ENCODE peak calls at places on chromosomes 7 and 10, in ten cellular contexts. Q is GM06990, P is HFFc6, K is right lobe of liver, U is hepatocyte, R is heart right ventricle, C is fibroblast of mammary gland, E is mucosa of descending colon, I is B cell, O is HL-60. J is an unnamed sample.

GRCh38 chr7:81769891-81770818 is at the start of gene HGF:
- DNase-seq in I (no peak), R (peak), C (peak), P (peak), Q (no peak), O (peak), E (peak), U (peak), K (peak), J (peak)

GRCh38 chr7:117110480-117111315 is 157.4 kb downstream of the ST7 start:
- DNase-seq in U (peak), Q (peak), E (peak), C (no peak), K (no peak), O (no peak), P (no peak), R (no peak), I (peak), J (peak)

GRCh38 chr7:115707236-115707635 is 323.3 kb downstream of the TFEC start:
- DNase-seq in U (peak), R (no peak), O (no peak), P (no peak), K (no peak), C (peak), Q (no peak), I (no peak), E (peak), J (no peak)

GRCh38 chr7:1290262-1291039 is 57.8 kb downstream of the UNCX start:
- DNase-seq in R (no peak), C (peak), Q (peak), I (no peak), P (no peak), K (peak), O (no peak), E (no peak), U (peak), J (peak)

GRCh38 chr7:734214-734613 is 7.1 kb upstream of the PRKAR1B start:
- DNase-seq in P (no peak), U (no peak), K (no peak), R (no peak), E (no peak), C (no peak), O (no peak), I (no peak), Q (no peak), J (no peak)

GRCh38 chr10:81655986-81656385 is 219.0 kb upstream of the NRG3 start:
- DNase-seq in Q (no peak), O (no peak), P (no peak), U (no peak), C (no peak), E (no peak), I (no peak), R (no peak), K (no peak), J (no peak)

GRCh38 chr10:131841669-131842139 is 59.1 kb upstream of the PPP2R2D start:
- DNase-seq in O (no peak), Q (no peak), E (no peak), C (no peak), U (no peak), P (no peak), I (no peak), R (no peak), K (no peak), J (no peak)

GRCh38 chr10:80444646-80445319 is 9.3 kb upstream of the TSPAN14 start:
- DNase-seq in Q (peak), I (no peak), C (peak), K (peak), P (peak), O (peak), E (peak), U (peak), R (peak), J (peak)

GRCh38 chr7:106176414-106177294 is 64.5 kb upstream of the SYPL1 start:
- DNase-seq in Q (peak), K (peak), E (peak), R (peak), P (peak), C (peak), I (peak), O (peak), U (peak), J (peak)

GRCh38 chr10:91023708-91024438 is 103.0 kb upstream of the ANKRD1 start:
- DNase-seq in R (no peak), K (no peak), E (no peak), C (no peak), Q (no peak), U (no peak), P (no peak), O (no peak), I (no peak), J (no peak)
- TF ChIP-seq CTCF in R (no peak), K (no peak), E (no peak), C (no peak), Q (no peak), U (no peak), P (no peak), O (no peak), I (no peak), J (no peak)

GRCh38 chr7:7970620-7971307 is 2.2 kb downstream of the GLCCI1 start:
- DNase-seq in K (no peak), U (no peak), P (peak), C (no peak), I (no peak), E (no peak), R (no peak), O (peak), Q (no peak), J (no peak)
- TF ChIP-seq CTCF in K (no peak), U (no peak), P (no peak), C (no peak), I (no peak), E (no peak), R (no peak), O (no peak), Q (no peak), J (no peak)

GRCh38 chr10:133277277-133277992 is 767 bp upstream of the ADAM8 start:
- DNase-seq in Q (no peak), C (no peak), K (peak), O (no peak), P (no peak), E (no peak), I (no peak), U (no peak), R (no peak), J (no peak)

GRCh38 chr10:133276100-133276434 is 601 bp downstream of the ADAM8 start:
- DNase-seq in U (no peak), O (no peak), C (no peak), R (no peak), Q (no peak), I (no peak), E (no peak), K (no peak), P (no peak), J (no peak)

GRCh38 chr10:133274751-133275682 is 1.7 kb downstream of the ADAM8 start:
- DNase-seq in U (peak), Q (peak), K (no peak), P (no peak), O (peak), E (peak), C (no peak), I (peak), R (no peak), J (no peak)

GRCh38 chr10:133276435-133277201 is at the start of gene ADAM8:
- DNase-seq in R (peak), Q (peak), P (no peak), E (peak), U (peak), O (peak), C (no peak), I (peak), K (no peak), J (peak)

DNA sequence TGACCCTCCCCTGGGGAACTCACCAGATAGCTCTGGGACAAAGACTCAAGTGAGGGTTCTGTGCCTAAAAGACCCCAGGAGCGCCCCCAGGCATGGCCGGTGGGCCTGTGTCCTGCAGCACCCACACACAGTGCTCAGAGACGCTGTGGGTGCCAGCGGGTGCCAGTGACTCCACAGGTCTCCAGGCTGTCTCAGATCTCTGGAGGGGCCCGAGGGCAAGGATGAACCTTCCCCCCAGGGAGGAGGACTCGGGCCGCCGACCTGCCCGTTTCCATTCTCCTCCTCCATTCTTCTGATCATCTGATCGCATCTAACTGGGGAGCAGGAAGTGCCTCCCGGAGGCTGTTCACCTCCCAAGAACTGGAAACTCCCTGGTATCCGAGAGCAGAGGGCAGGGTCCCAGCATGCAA is 980 bp downstream of the ADAM8 start:
- DNase-seq in Q (peak), K (no peak), P (no peak), E (no peak), C (no peak), I (peak), R (no peak), U (no peak), O (peak), J (no peak)
- TF ChIP-seq CTCF in Q (peak), K (no peak), P (no peak), E (no peak), C (no peak), I (peak), R (no peak), U (no peak), O (no peak), J (no peak)

GRCh38 chr7:66903360-66904062 is 17.5 kb upstream of the TMEM248 start:
- DNase-seq in K (no peak), R (no peak), U (no peak), E (no peak), C (no peak), O (no peak), I (no peak), P (no peak), Q (no peak), J (no peak)

GRCh38 chr7:66904063-66904593 is 16.9 kb upstream of the TMEM248 start:
- DNase-seq in O (no peak), I (no peak), C (no peak), E (no peak), K (no peak), P (no peak), U (no peak), Q (no peak), R (no peak), J (no peak)

GRCh38 chr7:66907731-66908130 is 13.3 kb upstream of the TMEM248 start:
- DNase-seq in Q (no peak), E (no peak), R (no peak), I (no peak), P (no peak), C (no peak), O (no peak), U (no peak), K (no peak), J (no peak)

GRCh38 chr7:66905243-66905642 is 15.8 kb upstream of the TMEM248 start:
- DNase-seq in R (no peak), P (no peak), U (no peak), E (no peak), O (peak), K (no peak), Q (no peak), I (no peak), C (no peak), J (no peak)

GRCh38 chr7:66905689-66906088 is 15.3 kb upstream of the TMEM248 start:
- DNase-seq in C (no peak), K (no peak), P (no peak), E (no peak), U (no peak), Q (no peak), I (no peak), O (no peak), R (no peak), J (no peak)
- TF ChIP-seq CTCF in C (peak), K (no peak), P (peak), E (no peak), U (no peak), Q (peak), I (no peak), O (no peak), R (no peak), J (no peak)

GRCh38 chr10:22105270-22105669 is 101.7 kb upstream of the DNAJC1 start:
- DNase-seq in K (no peak), R (no peak), U (no peak), O (no peak), C (no peak), I (no peak), E (no peak), P (no peak), Q (no peak), J (no peak)

GRCh38 chr10:22103701-22104100 is 100.2 kb upstream of the DNAJC1 start:
- DNase-seq in U (no peak), E (no peak), O (no peak), C (peak), P (no peak), Q (no peak), I (no peak), R (no peak), K (no peak), J (no peak)
- TF ChIP-seq CTCF in U (peak), E (no peak), O (no peak), C (peak), P (peak), Q (peak), I (peak), R (no peak), K (peak), J (peak)

GRCh38 chr7:139117599-139118233 is 8.2 kb upstream of the ZC3HAV1 start:
- DNase-seq in R (no peak), O (no peak), I (no peak), U (no peak), E (no peak), C (no peak), P (no peak), K (no peak), Q (no peak), J (no peak)

GRCh38 chr7:139118803-139119485 is 9.4 kb upstream of the ZC3HAV1 start:
- DNase-seq in E (peak), U (peak), I (peak), O (peak), P (no peak), R (no peak), Q (peak), C (no peak), K (no peak), J (no peak)

GRCh38 chr7:139116999-139117398 is 7.5 kb upstream of the ZC3HAV1 start:
- DNase-seq in P (no peak), K (no peak), O (no peak), U (no peak), Q (no peak), I (no peak), C (no peak), R (no peak), E (no peak), J (no peak)

GRCh38 chr7:139119486-139119849 is 9.9 kb upstream of the ZC3HAV1 start:
- DNase-seq in O (no peak), P (no peak), K (no peak), C (no peak), I (no peak), U (no peak), R (no peak), Q (no peak), E (no peak), J (no peak)

DNA sequence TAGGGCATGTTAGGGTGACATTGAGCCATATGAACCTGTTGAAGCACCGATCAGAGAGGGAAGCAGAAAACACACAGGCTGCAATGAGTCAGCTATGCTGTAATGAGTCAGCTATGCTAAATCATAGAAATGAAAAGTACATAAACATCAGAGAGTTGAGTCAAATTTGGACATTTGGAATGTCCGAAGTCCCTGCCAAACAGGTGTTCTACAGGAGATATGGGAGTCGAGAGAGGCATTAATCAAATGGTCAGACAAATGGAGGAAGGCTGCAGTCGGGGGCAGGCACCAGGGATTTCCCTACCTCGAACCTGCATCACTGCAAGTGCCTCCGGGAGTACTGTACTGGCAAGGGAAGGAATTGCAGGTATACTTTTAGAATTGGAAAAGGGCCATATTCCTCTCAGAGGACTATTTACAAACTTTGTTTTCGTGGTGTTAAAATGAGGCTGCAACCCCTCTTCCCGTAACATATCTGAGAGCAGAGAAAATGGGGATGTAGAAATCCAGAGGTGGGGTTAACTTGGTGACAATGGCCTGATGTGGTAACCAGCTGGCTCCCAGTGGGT is 8.8 kb upstream of the ZC3HAV1 start:
- DNase-seq in O (peak), P (peak), Q (peak), I (no peak), R (no peak), E (no peak), C (peak), U (no peak), K (no peak), J (no peak)
- TF ChIP-seq CTCF in O (no peak), P (no peak), Q (no peak), I (no peak), R (no peak), E (no peak), C (no peak), U (no peak), K (no peak), J (no peak)

GRCh38 chr7:144063710-144064109 is 5.9 kb upstream of the OR2A25 start:
- DNase-seq in O (no peak), E (no peak), I (no peak), C (no peak), Q (no peak), P (no peak), K (no peak), R (no peak), U (no peak), J (no peak)
- TF ChIP-seq CTCF in O (no peak), E (no peak), I (no peak), C (peak), Q (peak), P (peak), K (peak), R (no peak), U (peak), J (peak)

DNA sequence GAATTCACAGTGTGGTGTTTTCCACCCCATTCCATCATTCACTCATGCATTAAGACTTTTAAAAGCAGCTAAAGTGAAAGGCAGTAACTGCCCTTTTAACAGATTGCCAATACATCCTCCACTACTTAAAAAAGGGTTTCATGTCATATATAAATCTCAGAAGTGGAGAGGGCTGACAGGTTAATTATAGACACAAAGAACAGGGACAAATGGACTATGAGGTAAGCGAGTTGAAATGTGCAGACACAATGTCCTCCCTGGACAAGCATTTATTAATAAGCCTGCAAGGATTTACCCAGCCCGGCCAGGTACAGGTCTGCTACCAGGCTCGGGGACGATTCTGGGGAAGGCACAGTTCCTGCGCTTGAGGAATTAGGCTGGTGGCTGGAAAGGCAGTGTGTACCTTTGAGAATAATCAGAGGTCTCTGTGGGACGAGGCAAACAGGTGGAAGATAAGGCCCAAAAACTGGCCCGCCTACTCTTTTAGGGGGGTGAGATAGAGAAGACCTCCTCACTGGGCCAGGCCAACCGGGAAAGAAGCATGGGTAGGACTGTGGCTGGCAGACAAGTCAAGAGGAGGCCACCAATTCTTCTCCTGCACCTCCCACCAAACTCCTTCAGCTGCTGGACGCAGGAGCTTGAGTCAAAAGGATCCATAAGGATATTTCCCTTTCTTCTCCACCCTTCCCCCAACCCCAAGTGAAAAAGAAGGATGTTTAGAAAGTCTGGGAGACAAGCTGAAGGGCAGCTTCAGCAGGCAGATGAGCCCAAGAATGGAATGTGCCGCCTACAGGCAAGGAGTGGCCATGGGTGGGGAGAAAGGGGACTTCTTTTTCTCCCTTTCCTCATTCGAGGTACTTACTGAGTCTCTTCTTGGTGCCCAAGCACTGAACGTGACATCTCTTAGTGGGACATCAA is 1.5 kb downstream of the PDLIM1 start:
- DNase-seq in U (peak), R (no peak), Q (no peak), P (peak), C (no peak), E (peak), K (no peak), I (no peak), O (no peak), J (no peak)
- TF ChIP-seq CTCF in U (peak), R (no peak), Q (peak), P (peak), C (peak), E (no peak), K (peak), I (no peak), O (no peak), J (no peak)

GRCh38 chr7:159032310-159032709 is 112.4 kb downstream of the VIPR2 start:
- DNase-seq in O (no peak), C (no peak), I (no peak), K (no peak), R (no peak), U (no peak), P (no peak), Q (no peak), E (no peak), J (no peak)

GRCh38 chr7:159028456-159029401 is 115.9 kb downstream of the VIPR2 start:
- DNase-seq in K (no peak), R (no peak), E (no peak), U (peak), P (no peak), O (no peak), Q (no peak), C (no peak), I (no peak), J (no peak)

GRCh38 chr7:159031135-159031701 is 113.4 kb downstream of the VIPR2 start:
- DNase-seq in U (no peak), O (no peak), P (no peak), C (no peak), K (no peak), Q (no peak), I (no peak), R (peak), E (no peak), J (peak)

GRCh38 chr7:159031750-159032149 is 112.9 kb downstream of the VIPR2 start:
- DNase-seq in O (no peak), R (no peak), C (no peak), P (no peak), I (no peak), E (no peak), U (no peak), K (no peak), Q (no peak), J (no peak)

DNA sequence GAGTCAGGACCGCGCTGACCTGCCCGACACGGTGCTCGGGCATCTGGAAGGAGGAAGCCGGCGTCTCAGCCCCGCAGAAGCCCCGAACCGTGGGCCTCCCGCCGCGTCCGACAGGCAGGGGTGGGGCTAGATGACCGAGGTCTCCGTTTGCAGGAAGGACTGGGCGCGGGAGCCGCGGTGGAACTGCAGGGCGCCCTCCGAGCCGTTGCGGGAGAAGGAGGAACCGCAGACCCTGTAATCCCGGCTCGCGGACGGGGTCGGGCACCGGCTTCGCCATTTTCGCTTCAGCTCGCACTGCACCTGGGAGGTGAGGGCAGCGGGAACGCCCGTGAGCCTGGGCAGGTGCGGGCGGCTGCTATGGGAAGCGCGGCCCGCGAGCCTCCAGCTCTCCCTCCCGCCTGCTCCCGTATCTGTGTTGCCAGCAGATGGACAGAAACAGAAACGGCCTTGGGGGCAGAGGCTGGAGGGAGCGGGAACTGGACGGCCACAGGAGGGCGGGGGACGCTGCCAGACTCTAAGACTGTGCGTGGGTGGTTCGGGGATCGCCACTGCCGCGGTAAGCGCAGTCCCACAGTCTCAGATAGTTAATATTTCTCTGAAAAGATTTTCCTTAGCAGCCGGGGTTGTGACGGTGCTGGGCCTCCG is 114.1 kb downstream of the VIPR2 start:
- DNase-seq in E (peak), C (peak), K (no peak), R (peak), O (peak), Q (no peak), U (peak), P (no peak), I (no peak), J (peak)
- TF ChIP-seq CTCF in E (no peak), C (no peak), K (peak), R (peak), O (no peak), Q (no peak), U (peak), P (no peak), I (no peak), J (peak)